ENCODE peak calls at places on chromosome 13, in ten cellular contexts. A, H, X, Z, E, T, M, C, Y and R are unnamed samples.

GRCh38 chr13:25085125-25085742 is 10.7 kb upstream of the PABPC3 start:
- DNase-seq in A (no peak), H (no peak), X (peak; percentile 74), Z (no peak), E (no peak), T (no peak), M (peak; percentile 56), C (peak; percentile 38), Y (no peak), R (peak; percentile 54)

GRCh38 chr13:48038763-48039162 is 1.2 kb downstream of the NUDT15 start:
- DNase-seq in A (no peak), H (no peak), X (peak; percentile 81), Z (no peak), E (no peak), T (no peak), M (no peak), C (peak; percentile 28), Y (no peak), R (no peak)

GRCh38 chr13:110564472-110564985 is 3.0 kb upstream of the RAB20 start:
- DNase-seq in A (no peak), H (no peak), X (peak; percentile 43), Z (no peak), E (no peak), T (no peak), M (no peak), C (no peak), Y (no peak), R (no peak)

GRCh38 chr13:31556376-31556775 is 182.9 kb upstream of the RXFP2 start:
- DNase-seq in A (no peak), H (no peak), X (no peak), Z (no peak), E (no peak), T (no peak), M (no peak), C (no peak), Y (no peak), R (no peak)

GRCh38 chr13:73245271-73245670 is 186.5 kb downstream of the KLF5 start:
- DNase-seq in A (no peak), H (no peak), X (no peak), Z (no peak), E (no peak), T (no peak), M (no peak), C (no peak), Y (no peak), R (no peak)

GRCh38 chr13:34152409-34152808 is 334.5 kb downstream of the RFC3 start:
- DNase-seq in A (no peak), H (no peak), X (no peak), Z (no peak), E (no peak), T (no peak), M (no peak), C (no peak), Y (no peak), R (no peak)

GRCh38 chr13:49428041-49428763 is 15.7 kb downstream of the CAB39L start:
- DNase-seq in A (no peak), H (no peak), X (no peak), Z (no peak), E (no peak), T (no peak), M (no peak), C (no peak), Y (no peak), R (no peak)

GRCh38 chr13:50715402-50716146 is 127.9 kb downstream of the DLEU7 start:
- DNase-seq in A (peak; percentile 14), H (peak; percentile 45), X (no peak), Z (peak; percentile 80), E (peak; percentile 80), T (no peak), M (peak; percentile 64), C (no peak), Y (no peak), R (no peak)

GRCh38 chr13:34391071-34391470 is 551.0 kb upstream of the NBEA start:
- DNase-seq in A (no peak), H (no peak), X (no peak), Z (no peak), E (no peak), T (no peak), M (no peak), C (peak; percentile 68), Y (no peak), R (no peak)

GRCh38 chr13:63307239-63307638 is 1891.6 kb upstream of the PCDH20 start:
- DNase-seq in A (no peak), H (no peak), X (no peak), Z (no peak), E (no peak), T (no peak), M (no peak), C (no peak), Y (no peak), R (no peak)

GRCh38 chr13:82356667-82357066 is 1525.6 kb downstream of the SLITRK1 start:
- DNase-seq in A (no peak), H (no peak), X (no peak), Z (no peak), E (no peak), T (no peak), M (no peak), C (no peak), Y (no peak), R (no peak)

GRCh38 chr13:33052446-33052845 is 36.2 kb downstream of the KL start:
- DNase-seq in A (no peak), H (no peak), X (no peak), Z (no peak), E (no peak), T (no peak), M (no peak), C (no peak), Y (no peak), R (no peak)

GRCh38 chr13:74325106-74325505 is 190.9 kb upstream of the KLF12 start:
- DNase-seq in A (no peak), H (no peak), X (no peak), Z (no peak), E (no peak), T (no peak), M (peak; percentile 16), C (peak; percentile 31), Y (no peak), R (peak; percentile 9)

GRCh38 chr13:46622918-46623256 is 69.9 kb downstream of the LRCH1 start:
- DNase-seq in A (no peak), H (no peak), X (no peak), Z (no peak), E (no peak), T (no peak), M (peak; percentile 74), C (peak; percentile 53), Y (no peak), R (peak; percentile 63)

GRCh38 chr13:66415444-66415843 is 814.7 kb downstream of the PCDH9 start:
- DNase-seq in A (no peak), H (no peak), X (no peak), Z (no peak), E (no peak), T (no peak), M (no peak), C (no peak), Y (no peak), R (no peak)

GRCh38 chr13:40145139-40145538 is 489.7 kb downstream of the COG6 start:
- DNase-seq in A (no peak), H (no peak), X (no peak), Z (no peak), E (no peak), T (no peak), M (no peak), C (no peak), Y (no peak), R (no peak)

GRCh38 chr13:43229506-43229905 is 206.1 kb downstream of the DNAJC15 start:
- DNase-seq in A (no peak), H (no peak), X (no peak), Z (peak; percentile 38), E (no peak), T (no peak), M (no peak), C (no peak), Y (no peak), R (no peak)

GRCh38 chr13:107144432-107144831 is 576.5 kb upstream of the ARGLU1 start:
- DNase-seq in A (no peak), H (no peak), X (no peak), Z (no peak), E (no peak), T (no peak), M (no peak), C (no peak), Y (no peak), R (no peak)

GRCh38 chr13:113204378-113204734 is 4.1 kb downstream of the PCID2 start:
- DNase-seq in A (no peak), H (no peak), X (no peak), Z (no peak), E (no peak), T (no peak), M (no peak), C (no peak), Y (no peak), R (no peak)
- H3K4me1 ChIP-seq in A (peaks cover 3% of the 10 kb centered on the region), H (peaks cover 27% of the 10 kb centered on the region), X (peaks cover 6% of the 10 kb centered on the region), Z (peaks cover 47% of the 10 kb centered on the region), E (peaks cover 40% of the 10 kb centered on the region), T (peaks cover 11% of the 10 kb centered on the region), M (peaks cover 56% of the 10 kb centered on the region), C (peaks cover 10% of the 10 kb centered on the region), Y (peaks cover 17% of the 10 kb centered on the region), R (peaks cover 59% of the 10 kb centered on the region)

DNA sequence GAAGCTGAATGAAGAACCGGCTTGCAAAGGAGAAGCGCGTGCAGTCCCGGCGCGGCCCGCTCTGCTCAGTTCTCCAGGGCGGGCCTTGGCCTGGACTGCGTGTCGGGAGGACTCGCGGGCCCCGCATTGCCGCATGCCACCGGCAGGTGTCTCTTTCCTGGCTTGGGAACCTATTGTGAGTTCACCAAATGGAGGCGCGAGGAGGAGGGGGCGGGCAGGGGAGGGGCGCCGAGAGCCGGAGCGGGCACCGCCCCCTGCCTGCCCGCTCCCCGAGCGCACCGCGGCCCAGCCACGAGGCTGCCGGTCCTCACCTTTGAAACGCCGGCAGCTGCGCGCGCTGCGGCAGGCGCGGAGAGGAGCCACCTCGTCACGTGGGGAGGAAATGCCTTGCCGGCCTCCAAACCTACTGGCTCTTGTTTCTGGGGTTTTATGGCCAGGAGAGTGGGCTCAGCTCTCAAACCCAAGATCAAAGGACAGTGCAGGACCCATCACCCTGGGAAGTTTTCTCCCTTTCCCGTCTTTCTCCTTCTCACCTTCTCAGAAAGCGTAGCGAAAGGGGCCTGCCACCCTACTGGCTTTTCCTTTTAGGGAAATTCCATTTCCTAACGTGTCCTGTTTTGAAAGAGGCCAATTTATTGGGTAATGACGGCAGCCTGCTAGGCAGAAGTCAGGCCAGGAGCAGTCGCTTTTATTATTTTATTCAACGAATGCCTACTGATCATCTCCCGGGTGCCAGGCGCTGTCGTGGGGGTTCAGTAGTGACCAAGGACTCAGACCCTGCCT is 13.8 kb upstream of the UBE2L5 start:
- DNase-seq in A (peak; percentile 71), H (peak; percentile 95), X (peak; percentile 99), Z (peak; percentile 94), E (peak; percentile 96), T (peak; percentile 96), M (peak; percentile 98), C (peak; percentile 73), Y (peak; percentile 93), R (peak; percentile 90)
- H3K4me3 ChIP-seq in A (peak overlapping the region; percentile 55), H (no peak overlapping the region), X (peak overlapping the region; percentile 40), Z (peak overlapping the region; percentile 37), E (peak overlapping the region; percentile 49), T (peak overlapping the region; percentile 33), M (no peak overlapping the region), C (no peak overlapping the region), Y (peak overlapping the region; percentile 31), R (peak overlapping the region; percentile 37)

GRCh38 chr13:23578411-23579071 is 8.3 kb downstream of the TNFRSF19 start:
- DNase-seq in A (no peak), H (peak; percentile 75), X (peak; percentile 90), Z (peak; percentile 86), E (peak; percentile 90), T (peak; percentile 70), M (peak; percentile 51), C (peak; percentile 70), Y (peak; percentile 75), R (peak; percentile 52)
- TF ChIP-seq CTCF in A (peak; percentile 25), H (peak; percentile 19), X (peak; percentile 81), Z (peak; percentile 64), E (peak; percentile 71), T (peak; percentile 24), M (peak; percentile 41), C (peak; percentile 86), Y (peak; percentile 28), R (peak; percentile 88)

GRCh38 chr13:53920916-53921315 is 892.3 kb downstream of the OLFM4 start:
- DNase-seq in A (no peak), H (no peak), X (no peak), Z (peak; percentile 28), E (peak; percentile 29), T (no peak), M (no peak), C (no peak), Y (no peak), R (no peak)
- H3K4me1 ChIP-seq in A (no peaks in the 10 kb centered on the region), H (no peaks in the 10 kb centered on the region), X (no peaks in the 10 kb centered on the region), Z (no peaks in the 10 kb centered on the region), E (no peaks in the 10 kb centered on the region), T (no peaks in the 10 kb centered on the region), M (no peaks in the 10 kb centered on the region), C (no peaks in the 10 kb centered on the region), Y (no peaks in the 10 kb centered on the region), R (no peaks in the 10 kb centered on the region)